ENCODE peak calls at places on chromosomes 1 and 21, in six cellular contexts. W is hypothalamus, V is B cell, N is type B pancreatic cell, G is choroid plexus epithelial cell, L is fibroblast of lung. J is an unnamed sample.

GRCh38 chr1:63148825-63149645 is 173.3 kb upstream of the FOXD3 start:
- DNase-seq in W (peak), V (no peak), N (no peak), G (peak), L (peak), J (no peak)

GRCh38 chr1:176111835-176112234 is 95.3 kb downstream of the COP1 start:
- DNase-seq in W (no peak), V (no peak), N (no peak), G (peak), L (peak), J (no peak)

GRCh38 chr1:18886003-18886335 is 16.4 kb downstream of the ALDH4A1 start:
- DNase-seq in W (no peak), V (no peak), N (no peak), G (no peak), L (peak), J (no peak)

GRCh38 chr1:198935371-198935921 is 296.6 kb downstream of the PTPRC start:
- DNase-seq in W (no peak), V (peak), N (peak), G (peak), L (peak), J (no peak)

GRCh38 chr1:204146965-204147364 is 4.9 kb downstream of the ETNK2 start:
- DNase-seq in W (no peak), V (no peak), N (no peak), G (no peak), L (no peak), J (no peak)

GRCh38 chr1:56584910-56585528 is 5.7 kb upstream of the PLPP3 start:
- DNase-seq in W (no peak), V (peak), N (no peak), G (peak), L (peak), J (no peak)

GRCh38 chr21:34020005-34020847 is 53.2 kb upstream of the MRPS6 start:
- DNase-seq in W (no peak), V (peak), N (no peak), G (no peak), L (peak), J (peak)

GRCh38 chr1:226634611-226635246 is 86.2 kb downstream of the STUM start:
- DNase-seq in W (no peak), V (no peak), N (no peak), G (no peak), L (no peak), J (no peak)

GRCh38 chr1:96509944-96510343 is 211.6 kb upstream of the PTBP2 start:
- DNase-seq in W (no peak), V (no peak), N (no peak), G (no peak), L (no peak), J (no peak)

J was measured in C1 segment of cervical spinal cord.